ENCODE peak calls at places on chromosomes 16 and 17, in four cellular contexts. T is Panc1; M is CD4-positive, alpha-beta T cell; S is MM.1S. G is an unnamed sample.

GRCh38 chr16:22417019-22417418 is 42.6 kb upstream of the CDR2 start:
- DNase-seq in T (no peak), M (no peak), S (no peak), G (no peak)

GRCh38 chr17:20771104-20771503 is 191.6 kb downstream of the CDRT15L2 start:
- DNase-seq in T (no peak), M (no peak), S (no peak), G (no peak)

GRCh38 chr16:29009050-29009837 is 24.4 kb downstream of the LAT start:
- DNase-seq in T (no peak), M (no peak), S (no peak), G (no peak)

GRCh38 chr17:79925242-79925957 is 86.2 kb upstream of the CBX4 start:
- DNase-seq in T (no peak), M (no peak), S (no peak), G (no peak)

GRCh38 chr16:1745181-1745899 is 26.0 kb downstream of the NME3 start:
- DNase-seq in T (no peak), M (no peak), S (no peak), G (no peak)

GRCh38 chr17:37131064-37131463 is 182.3 kb downstream of the AATF start:
- DNase-seq in T (no peak), M (no peak), S (no peak), G (no peak)

GRCh38 chr16:25691519-25692091 is at the start of gene HS3ST4:
- DNase-seq in T (no peak), M (no peak), S (no peak), G (no peak)

GRCh38 chr17:59764292-59764741 is 56.9 kb downstream of the VMP1 start:
- DNase-seq in T (no peak), M (no peak), S (no peak), G (no peak)

GRCh38 chr16:11072420-11073153 is 128.2 kb downstream of the CLEC16A start:
- DNase-seq in T (no peak), M (no peak), S (no peak), G (no peak)

GRCh38 chr16:53224932-53225533 is 170.2 kb downstream of the CHD9 start:
- DNase-seq in T (no peak), M (no peak), S (peak; percentile 19), G (no peak)

GRCh38 chr17:29572691-29573557 is 4.4 kb downstream of the TP53I13 start:
- DNase-seq in T (no peak), M (peak; percentile 33), S (peak; percentile 64), G (peak; percentile 71)

GRCh38 chr16:77450790-77451487 is 16.1 kb upstream of the ADAMTS18 start:
- DNase-seq in T (no peak), M (no peak), S (peak; percentile 6), G (no peak)

GRCh38 chr17:12320286-12320685 is 299.6 kb downstream of the MAP2K4 start:
- DNase-seq in T (no peak), M (no peak), S (no peak), G (no peak)

GRCh38 chr16:23518435-23518891 is 8.2 kb upstream of the GGA2 start:
- DNase-seq in T (no peak), M (no peak), S (peak; percentile 13), G (no peak)

GRCh38 chr17:58452738-58453137 is 35.4 kb upstream of the RNF43 start:
- DNase-seq in T (no peak), M (no peak), S (no peak), G (no peak)

GRCh38 chr16:15874745-15875314 is 13.6 kb downstream of the CEP20 start:
- DNase-seq in T (peak; percentile 71), M (no peak), S (no peak), G (no peak)

GRCh38 chr17:37848690-37849616 is 75.3 kb upstream of the TBC1D3K start:
- DNase-seq in T (no peak), M (no peak), S (peak; percentile 56), G (no peak)

GRCh38 chr17:77127735-77128361 is 12.9 kb upstream of the SEC14L1 start:
- DNase-seq in T (no peak), M (peak; percentile 62), S (no peak), G (peak; percentile 85)

GRCh38 chr16:89200850-89201466 is 621 bp upstream of the SLC22A31 start:
- DNase-seq in T (no peak), M (no peak), S (no peak), G (no peak)

GRCh38 chr16:27720731-27721547 is 171.0 kb downstream of the KATNIP start:
- DNase-seq in T (no peak), M (no peak), S (no peak), G (no peak)
- H3K27ac ChIP-seq in T (no peak overlapping the region), M (no peak overlapping the region), S (no peak overlapping the region), G (no peak overlapping the region)

DNA sequence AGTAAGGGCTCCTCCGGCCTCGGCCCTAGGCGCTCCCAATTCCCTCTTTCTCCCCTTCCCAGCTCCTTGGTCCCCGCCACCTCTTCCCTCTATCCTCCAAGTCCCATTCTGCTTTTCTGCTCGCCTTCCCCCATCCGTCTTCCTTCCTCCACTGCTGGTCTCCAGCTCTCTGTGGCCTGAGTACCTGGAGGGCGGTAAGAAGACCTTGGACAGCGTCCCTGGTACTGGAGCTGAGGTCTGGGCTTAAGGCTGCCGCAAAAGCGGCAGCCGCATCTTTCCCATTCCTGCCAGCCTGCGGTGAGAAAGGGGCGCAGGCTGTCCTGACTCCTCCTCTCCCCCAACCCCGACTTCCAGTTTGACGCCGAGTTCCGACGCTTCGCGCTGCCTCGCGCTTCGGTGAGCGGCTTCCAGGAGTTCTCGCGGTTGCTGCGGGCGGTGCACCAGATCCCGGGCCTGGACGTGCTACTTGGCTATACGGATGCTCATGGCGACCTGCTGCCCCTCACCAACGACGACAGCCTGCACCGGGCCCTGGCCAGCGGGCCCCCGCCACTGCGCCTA is 421 bp downstream of the PARD6A start:
- DNase-seq in T (no peak), M (no peak), S (peak; percentile 49), G (no peak)
- H3K27ac ChIP-seq in T (peak overlapping the region; percentile 57), M (peak overlapping the region; percentile 93), S (peak overlapping the region; percentile 94), G (peak overlapping the region; percentile 98)

DNA sequence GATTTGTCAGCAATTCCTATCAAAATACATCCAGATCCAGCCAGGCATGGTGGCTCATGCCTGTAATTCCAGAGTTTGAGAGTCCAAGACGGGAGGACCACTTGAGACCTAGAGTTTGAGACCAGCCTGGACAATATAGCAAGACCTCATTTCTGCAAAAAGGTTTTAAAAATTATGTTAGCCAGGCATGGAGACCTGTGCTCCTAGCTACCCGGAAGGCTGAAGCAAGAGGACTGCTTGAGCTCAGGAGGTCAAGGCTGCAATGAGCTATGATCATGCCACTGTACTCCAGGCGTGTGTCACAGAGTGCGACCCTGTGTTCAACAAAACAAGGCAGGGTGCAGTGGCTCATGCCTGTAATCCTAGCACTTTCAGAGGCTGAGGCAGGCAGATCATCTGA is 215.2 kb downstream of the CPPED1 start:
- DNase-seq in T (no peak), M (no peak), S (no peak), G (no peak)
- H3K27ac ChIP-seq in T (no peak overlapping the region), M (no peak overlapping the region), S (no peak overlapping the region), G (no peak overlapping the region)

GRCh38 chr16:79008036-79008868 is 592.3 kb downstream of the MAF start:
- DNase-seq in T (no peak), M (no peak), S (peak; percentile 92), G (no peak)
- H3K27ac ChIP-seq in T (no peak overlapping the region), M (no peak overlapping the region), S (peak overlapping the region; percentile 99), G (no peak overlapping the region)

GRCh38 chr17:78175643-78175981 is 7.2 kb downstream of the SYNGR2 start:
- DNase-seq in T (no peak), M (no peak), S (no peak), G (no peak)
- H3K27ac ChIP-seq in T (peak overlapping the region; percentile 37), M (no peak overlapping the region), S (no peak overlapping the region), G (no peak overlapping the region)

DNA sequence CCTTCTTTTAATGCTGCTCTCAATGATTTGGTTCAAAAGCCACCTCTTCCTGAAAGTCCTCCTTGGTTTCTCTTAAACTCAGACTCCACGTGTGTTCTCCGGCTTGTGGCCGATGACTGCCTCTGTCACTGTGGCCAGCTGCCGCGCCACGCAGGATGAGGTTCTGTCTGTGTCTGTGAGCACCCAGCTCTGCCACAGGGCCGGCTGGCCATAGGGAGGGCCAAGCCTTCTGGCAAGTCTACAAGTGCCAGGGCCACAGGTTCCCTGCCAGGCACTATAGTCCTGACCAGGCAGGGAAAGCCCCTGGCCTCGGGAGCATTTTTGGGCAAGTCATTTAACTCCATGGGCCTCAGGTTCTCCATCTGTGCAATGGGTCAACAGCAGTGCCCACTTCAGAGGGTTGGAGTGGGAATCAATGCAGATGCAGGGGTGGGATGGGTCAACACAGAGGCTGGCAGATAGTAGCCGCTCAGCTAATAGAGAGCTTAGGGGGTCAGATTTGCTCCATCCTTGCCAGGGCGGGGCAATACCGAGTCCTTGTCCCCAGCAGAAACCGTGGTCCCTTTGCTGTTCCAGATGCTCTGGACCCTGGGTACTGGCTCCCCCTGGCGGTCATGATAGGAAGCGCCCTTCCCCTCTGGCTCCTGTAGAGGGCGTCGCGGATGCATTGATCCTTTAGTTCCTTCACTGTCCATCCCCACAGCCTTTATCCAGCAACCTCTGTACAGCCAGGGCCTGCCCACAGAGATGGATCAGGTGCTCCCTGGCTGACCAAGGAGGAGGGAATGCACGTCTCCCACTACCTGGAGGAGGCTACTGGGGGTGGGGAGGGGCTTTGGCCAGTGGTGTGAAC is 19.3 kb upstream of the ADGRG3 start:
- DNase-seq in T (peak; percentile 85), M (peak; percentile 85), S (peak; percentile 81), G (peak; percentile 88)
- H3K27ac ChIP-seq in T (no peak overlapping the region), M (no peak overlapping the region), S (peak overlapping the region; percentile 63), G (no peak overlapping the region)

DNA sequence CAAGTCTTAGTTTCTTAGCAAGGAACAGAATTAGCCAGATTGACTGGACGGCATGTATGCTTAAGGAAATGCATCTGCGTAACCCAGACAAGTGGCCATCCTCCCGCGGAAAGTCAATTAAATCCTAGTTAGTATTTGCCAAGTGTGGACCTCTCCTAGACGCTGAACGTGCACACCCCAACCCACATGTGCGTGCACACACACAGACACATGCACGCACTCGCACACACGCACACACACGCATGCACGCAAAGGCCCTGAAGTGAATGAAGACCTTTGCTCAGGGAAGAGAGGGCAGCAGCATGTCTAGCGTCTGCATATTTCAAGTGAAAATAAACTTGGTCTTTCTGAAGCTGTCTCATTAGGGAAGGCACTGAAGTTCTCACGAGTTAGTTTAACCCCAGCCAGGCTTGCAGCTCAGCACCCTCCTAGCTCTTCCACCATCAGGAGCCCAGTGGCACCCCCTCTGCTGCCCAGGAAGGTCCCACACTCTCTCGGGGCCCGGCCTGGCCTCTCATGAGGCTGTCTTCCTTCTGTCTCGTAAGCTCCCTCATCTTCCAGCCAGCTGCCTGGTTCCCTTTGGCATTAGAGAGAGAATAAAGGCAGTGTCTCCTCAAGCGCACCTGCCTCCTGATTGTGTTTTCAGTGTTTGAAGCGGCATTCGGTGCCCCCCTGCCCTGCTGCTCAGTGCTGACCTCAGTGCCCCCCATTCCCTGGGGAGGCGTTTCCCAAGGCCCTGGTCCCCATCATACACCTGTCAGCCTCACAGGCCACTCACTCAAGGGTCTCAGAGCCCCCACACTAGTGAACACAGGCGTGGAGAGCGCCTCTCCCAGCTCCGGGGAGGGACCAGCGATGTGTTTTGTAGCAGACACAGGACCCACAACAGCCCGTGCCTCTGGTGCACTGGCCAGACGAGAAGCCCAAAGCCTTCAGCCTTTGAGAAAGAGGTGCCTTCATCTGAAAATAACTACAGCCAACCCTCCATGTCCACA is 52.2 kb upstream of the CHMP6 start:
- DNase-seq in T (no peak), M (no peak), S (no peak), G (no peak)
- H3K27ac ChIP-seq in T (no peak overlapping the region), M (no peak overlapping the region), S (no peak overlapping the region), G (no peak overlapping the region)

GRCh38 chr17:4806770-4807533 is at the start of gene PLD2:
- DNase-seq in T (no peak), M (peak; percentile 68), S (peak; percentile 92), G (peak; percentile 82)

GRCh38 chr17:4806420-4806769 is 557 bp upstream of the PLD2 start:
- DNase-seq in T (no peak), M (no peak), S (no peak), G (no peak)

GRCh38 chr17:4810696-4811289 is 3.8 kb downstream of the PLD2 start:
- DNase-seq in T (no peak), M (no peak), S (no peak), G (no peak)

GRCh38 chr17:4808378-4808767 is 1.4 kb downstream of the PLD2 start:
- DNase-seq in T (no peak), M (no peak), S (no peak), G (no peak)

GRCh38 chr17:4807534-4808377 is 804 bp downstream of the PLD2 start:
- DNase-seq in T (no peak), M (no peak), S (no peak), G (no peak)
- H3K27ac ChIP-seq in T (no peak overlapping the region), M (no peak overlapping the region), S (no peak overlapping the region), G (no peak overlapping the region)

G was measured in CD8-positive, alpha-beta memory T cell.